ENCODE peak calls at places on chromosome 1, in nine cellular contexts. W, Z, S, A, Y, X, I, V and B are unnamed samples.

GRCh38 chr1:83693409-83694126 is 305.4 kb downstream of the TTLL7 start:
- DNase-seq in I (no peak), S (no peak), A (no peak), V (no peak), Z (no peak), X (no peak), Y (no peak), W (no peak), B (no peak)

GRCh38 chr1:234556245-234556943 is 53.6 kb downstream of the IRF2BP2 start:
- DNase-seq in A (no peak), X (no peak), V (no peak), Z (no peak), W (no peak), I (no peak), Y (no peak), S (no peak), B (no peak)

GRCh38 chr1:244413736-244414135 is 38.0 kb downstream of the ADSS2 start:
- DNase-seq in Y (no peak), X (no peak), Z (no peak), A (no peak), V (no peak), I (no peak), W (no peak), S (no peak), B (no peak)

GRCh38 chr1:161484613-161485012 is 20.6 kb upstream of the FCGR2A start:
- DNase-seq in W (no peak), S (no peak), Y (no peak), Z (no peak), X (no peak), V (no peak), A (no peak), I (no peak), B (no peak)

GRCh38 chr1:175889848-175890247 is 146.5 kb upstream of the TNR start:
- DNase-seq in W (no peak), I (no peak), X (no peak), A (no peak), Z (no peak), S (no peak), Y (no peak), V (no peak), B (no peak)

GRCh38 chr1:30251451-30251850 is 471.9 kb downstream of the MATN1 start:
- DNase-seq in W (no peak), V (no peak), X (no peak), S (no peak), Z (no peak), A (no peak), Y (no peak), I (no peak), B (no peak)

GRCh38 chr1:173148538-173148937 is 58.6 kb downstream of the TNFSF4 start:
- DNase-seq in A (no peak), I (no peak), W (no peak), Y (no peak), V (no peak), Z (no peak), X (no peak), S (no peak), B (peak; percentile 62)

GRCh38 chr1:9212735-9213134 is 21.8 kb upstream of the H6PD start:
- DNase-seq in Y (no peak), Z (no peak), V (no peak), S (no peak), A (no peak), W (no peak), X (no peak), I (no peak), B (no peak)

GRCh38 chr1:184624051-184624450 is 130.6 kb downstream of the EDEM3 start:
- DNase-seq in A (no peak), Z (no peak), V (no peak), Y (no peak), S (peak; percentile 60), X (no peak), I (no peak), W (no peak), B (no peak)

GRCh38 chr1:33446590-33446989 is 15.7 kb upstream of the PHC2 start:
- DNase-seq in Z (no peak), W (no peak), I (no peak), S (no peak), X (no peak), A (no peak), V (no peak), Y (no peak), B (no peak)

DNA sequence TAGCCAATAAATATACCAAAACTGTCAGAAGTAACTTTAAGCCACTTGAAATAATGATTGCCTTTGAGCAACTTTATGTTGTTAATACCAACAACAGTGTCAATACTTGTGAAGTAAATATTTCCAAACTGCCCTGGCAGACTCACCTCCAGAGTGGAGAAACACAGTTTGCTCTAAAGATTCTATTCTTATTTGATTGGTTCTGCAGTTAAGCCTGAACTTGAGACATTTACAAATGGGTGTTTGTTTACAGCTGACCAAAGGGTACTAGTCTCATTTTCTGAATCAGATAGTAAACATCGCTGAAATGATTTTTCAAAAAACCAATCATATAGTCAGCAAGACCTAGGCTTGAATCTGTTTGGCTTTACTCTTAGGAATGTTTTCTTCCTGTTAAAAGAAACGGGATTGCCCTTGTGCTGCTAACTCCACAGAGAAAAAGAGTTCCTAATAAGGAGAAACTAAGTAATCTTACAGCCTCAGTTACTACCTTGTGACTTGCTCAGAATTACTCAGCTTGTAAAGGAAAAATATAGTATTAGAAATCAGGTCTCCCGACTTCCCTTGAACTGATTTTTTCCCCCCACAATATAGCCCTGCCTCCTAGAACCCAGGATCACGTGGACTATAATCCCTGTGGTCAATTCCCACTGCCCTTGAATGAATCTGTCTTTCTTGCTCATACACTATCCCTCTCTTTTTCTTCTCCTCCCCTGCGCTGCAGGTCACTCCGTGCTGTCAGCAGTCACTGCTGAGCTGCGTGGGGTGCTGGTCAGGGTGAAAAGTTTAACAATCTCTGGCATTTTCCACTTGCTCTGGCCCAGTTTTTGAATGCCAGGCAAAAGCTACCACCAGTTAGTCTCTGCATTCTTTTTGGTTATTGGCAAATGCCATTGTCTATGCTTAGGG is 1.6 kb upstream of the MYOC start:
- DNase-seq in A (no peak), X (no peak), Y (no peak), S (no peak), V (peak; percentile 30), I (peak; percentile 10), W (no peak), Z (no peak), B (no peak)
- H3K27ac ChIP-seq in A (peak overlapping the region; percentile 83), X (no peak overlapping the region), Y (peak overlapping the region; percentile 53), S (no peak overlapping the region), V (peak overlapping the region; percentile 45), I (peak overlapping the region; percentile 39), W (peak overlapping the region; percentile 67), Z (no peak overlapping the region), B (peak overlapping the region; percentile 62)

GRCh38 chr1:193417945-193418744 is 231.7 kb upstream of the B3GALT2 start:
- DNase-seq in W (no peak), S (peak; percentile 14), V (no peak), X (no peak), Y (no peak), Z (no peak), I (peak; percentile 58), A (no peak), B (no peak)

GRCh38 chr1:193416226-193416625 is 229.8 kb upstream of the B3GALT2 start:
- DNase-seq in I (no peak), X (no peak), A (no peak), Y (no peak), Z (no peak), W (no peak), S (no peak), V (no peak), B (no peak)

GRCh38 chr1:193413376-193413775 is 227.0 kb upstream of the B3GALT2 start:
- DNase-seq in W (no peak), I (no peak), Z (no peak), S (no peak), X (no peak), Y (no peak), V (no peak), A (no peak), B (no peak)

GRCh38 chr1:193418745-193419058 is 232.3 kb upstream of the B3GALT2 start:
- DNase-seq in I (no peak), Z (no peak), S (no peak), W (no peak), X (no peak), V (no peak), Y (no peak), A (no peak), B (no peak)

GRCh38 chr1:193417420-193417819 is 231.0 kb upstream of the B3GALT2 start:
- DNase-seq in I (peak; percentile 27), Y (no peak), Z (no peak), W (no peak), S (peak; percentile 11), V (no peak), X (no peak), A (no peak), B (no peak)
- H3K4me3 ChIP-seq in I (no peak overlapping the region), Y (no peak overlapping the region), Z (no peak overlapping the region), W (no peak overlapping the region), S (no peak overlapping the region), V (no peak overlapping the region), X (no peak overlapping the region), A (no peak overlapping the region), B (no peak overlapping the region)

GRCh38 chr1:231327617-231328016 is 10.0 kb downstream of the EXOC8 start:
- DNase-seq in Y (no peak), I (no peak), W (no peak), X (no peak), S (no peak), V (no peak), A (no peak), Z (no peak), B (no peak)

GRCh38 chr1:231322880-231323530 is 14.6 kb downstream of the EXOC8 start:
- DNase-seq in S (no peak), W (no peak), V (no peak), I (no peak), Z (no peak), A (no peak), X (no peak), Y (no peak), B (no peak)

GRCh38 chr1:231329483-231329882 is 8.2 kb downstream of the EXOC8 start:
- DNase-seq in Z (no peak), W (no peak), Y (no peak), X (no peak), V (no peak), S (no peak), I (no peak), A (no peak), B (no peak)

GRCh38 chr1:231324660-231325059 is 13.0 kb downstream of the EXOC8 start:
- DNase-seq in S (no peak), Y (no peak), W (no peak), A (no peak), V (no peak), I (no peak), X (no peak), Z (no peak), B (no peak)

GRCh38 chr1:231326248-231326647 is 11.4 kb downstream of the EXOC8 start:
- DNase-seq in A (no peak), I (no peak), V (no peak), W (no peak), X (no peak), S (no peak), Z (no peak), Y (no peak), B (no peak)
- TF ChIP-seq CTCF in A (no peak), I (no peak), V (no peak), W (no peak), X (no peak), S (no peak), Z (no peak), Y (no peak), B (no peak)

DNA sequence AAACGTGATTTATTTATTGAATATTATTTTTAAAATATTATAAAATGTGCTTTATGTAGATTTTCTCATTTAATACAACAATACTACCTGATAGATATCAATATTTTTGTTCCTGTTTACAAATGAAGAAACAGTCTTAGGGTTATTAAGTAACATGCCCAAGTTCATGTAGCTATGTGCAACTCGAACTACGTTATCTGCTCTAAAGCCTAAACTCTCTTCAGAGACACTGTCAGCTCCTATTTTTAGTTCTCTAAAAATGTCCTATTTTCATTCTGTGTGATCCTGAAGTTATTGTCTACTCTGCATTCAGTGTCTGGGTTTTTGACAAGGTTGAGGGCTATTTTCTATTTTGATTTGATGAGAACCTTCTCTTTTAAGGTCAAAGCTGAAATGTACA is 550.1 kb upstream of the B3GALT2 start:
- DNase-seq in I (no peak), V (no peak), Z (no peak), S (no peak), Y (no peak), X (no peak), W (no peak), A (no peak), B (no peak)
- H3K27ac ChIP-seq in I (no peak overlapping the region), V (no peak overlapping the region), Z (no peak overlapping the region), S (no peak overlapping the region), Y (no peak overlapping the region), X (no peak overlapping the region), W (no peak overlapping the region), A (peak overlapping the region; percentile 6), B (no peak overlapping the region)